ENCODE peak calls at places on chromosome 19, in five cellular contexts. F, N, U, M and Y are unnamed samples.

GRCh38 chr19:38990949-38991697 is 15.6 kb upstream of the FBXO17 start:
- DNase-seq in F (no peak), N (no peak), U (no peak), M (peak; percentile 78), Y (no peak)

GRCh38 chr19:5828661-5829566 is 10.6 kb downstream of the FUT6 start:
- DNase-seq in F (peak; percentile 41), M (no peak), U (peak; percentile 68), N (no peak), Y (no peak)

GRCh38 chr19:13629687-13630357 is 123.5 kb upstream of the CACNA1A start:
- DNase-seq in F (no peak), U (no peak), N (no peak), M (peak; percentile 33), Y (no peak)

GRCh38 chr19:50910722-50911121 is 473 bp downstream of the KLK4 start:
- DNase-seq in F (no peak), U (no peak), N (no peak), M (no peak), Y (no peak)

GRCh38 chr19:17255150-17255621 is 9.4 kb downstream of the USHBP1 start:
- DNase-seq in F (no peak), M (no peak), U (no peak), N (no peak), Y (no peak)

GRCh38 chr19:37966211-37967072 is 59.4 kb downstream of the SIPA1L3 start:
- DNase-seq in N (no peak), U (no peak), M (no peak), F (no peak), Y (no peak)

GRCh38 chr19:51016798-51017683 is 2.5 kb downstream of the KLK10 start:
- DNase-seq in N (no peak), U (no peak), M (no peak), F (peak; percentile 69), Y (peak; percentile 67)

GRCh38 chr19:8017808-8018207 is 12.4 kb upstream of the ELAVL1 start:
- DNase-seq in N (no peak), M (no peak), U (no peak), F (peak; percentile 34), Y (no peak)

GRCh38 chr19:10450853-10451609 is 30.7 kb downstream of the PDE4A start:
- DNase-seq in F (no peak), N (no peak), M (no peak), U (no peak), Y (no peak)

GRCh38 chr19:50794778-50795664 is 4.8 kb downstream of the ACP4 start:
- DNase-seq in M (no peak), U (no peak), F (peak; percentile 49), N (no peak), Y (no peak)

GRCh38 chr19:57056972-57057371 is 62.8 kb upstream of the USP29 start:
- DNase-seq in F (no peak), N (no peak), M (no peak), U (peak; percentile 83), Y (no peak)

GRCh38 chr19:19403373-19403901 is 2.0 kb upstream of the GATAD2A start:
- DNase-seq in F (no peak), M (peak; percentile 14), N (no peak), U (no peak), Y (no peak)

GRCh38 chr19:16649734-16650133 is 10.2 kb downstream of the SMIM7 start:
- DNase-seq in N (no peak), M (no peak), F (no peak), U (no peak), Y (no peak)

GRCh38 chr19:42090687-42091086 is 14.7 kb downstream of the ZNF574 start:
- DNase-seq in U (no peak), F (no peak), N (no peak), M (no peak), Y (no peak)

GRCh38 chr19:8085606-8086464 is 33.3 kb downstream of the CCL25 start:
- DNase-seq in F (no peak), M (no peak), U (no peak), N (no peak), Y (no peak)

GRCh38 chr19:6616011-6616410 is 25.1 kb upstream of the CD70 start:
- DNase-seq in F (peak; percentile 32), N (no peak), U (no peak), M (peak; percentile 42), Y (no peak)

GRCh38 chr19:46133101-46133627 is 8.7 kb upstream of the IGFL3 start:
- DNase-seq in M (peak; percentile 93), U (no peak), F (no peak), N (no peak), Y (no peak)

GRCh38 chr19:40542197-40542859 is 34.3 kb upstream of the SHKBP1 start:
- DNase-seq in N (no peak), F (no peak), M (no peak), U (peak; percentile 90), Y (peak; percentile 76)

GRCh38 chr19:38737297-38737865 is 6.9 kb downstream of the CAPN12 start:
- DNase-seq in U (no peak), F (no peak), N (no peak), M (no peak), Y (no peak)

GRCh38 chr19:2494084-2494446 is 18.1 kb downstream of the GADD45B start:
- DNase-seq in N (no peak), U (peak; percentile 34), F (no peak), M (peak; percentile 63), Y (peak; percentile 77)

GRCh38 chr19:6801397-6802086 is 29.0 kb downstream of the VAV1 start:
- DNase-seq in M (no peak), F (peak; percentile 85), U (peak; percentile 78), N (peak; percentile 62), Y (peak; percentile 75)

GRCh38 chr19:53780506-53780905 is 43.6 kb downstream of the NLRP12 start:
- DNase-seq in M (no peak), F (no peak), N (no peak), U (no peak), Y (no peak)

GRCh38 chr19:23698711-23699520 is 11.9 kb upstream of the ZNF675 start:
- DNase-seq in N (no peak), M (no peak), F (no peak), U (no peak), Y (no peak)

GRCh38 chr19:45322311-45322710 is 364 bp downstream of the CKM start:
- DNase-seq in F (no peak), N (no peak), M (no peak), U (peak; percentile 42), Y (no peak)

GRCh38 chr19:50203281-50204080 is at the start of gene MYH14:
- DNase-seq in N (no peak), U (peak; percentile 93), M (no peak), F (peak; percentile 4), Y (peak; percentile 93)

GRCh38 chr19:48991823-48992570 is 1.1 kb downstream of the GYS1 start:
- DNase-seq in M (peak; percentile 68), N (no peak), F (no peak), U (peak; percentile 61), Y (peak; percentile 89)

GRCh38 chr19:10858204-10858828 is 10.1 kb downstream of the C19orf38 start:
- DNase-seq in M (no peak), N (no peak), U (no peak), F (peak; percentile 31), Y (no peak)

GRCh38 chr19:2775556-2776430 is 7.3 kb downstream of the SGTA start:
- DNase-seq in N (peak; percentile 49), U (peak; percentile 81), M (peak; percentile 71), F (peak; percentile 76), Y (peak; percentile 82)

GRCh38 chr19:43664008-43664407 is 6.0 kb downstream of the PLAUR start:
- DNase-seq in U (no peak), F (no peak), N (no peak), M (no peak), Y (no peak)

GRCh38 chr19:41575998-41576397 is at the start of gene CEACAM21:
- DNase-seq in M (no peak), F (peak; percentile 67), N (no peak), U (peak; percentile 64), Y (peak; percentile 40)

GRCh38 chr19:50003810-50004419 is 21.3 kb downstream of the VRK3 start:
- DNase-seq in U (no peak), M (peak; percentile 94), N (no peak), F (peak; percentile 29), Y (peak; percentile 46)

GRCh38 chr19:5850743-5851293 is 431 bp downstream of the FUT3 start:
- DNase-seq in M (no peak), U (peak; percentile 41), F (no peak), N (no peak), Y (no peak)

GRCh38 chr19:2732883-2733282 is 6.9 kb downstream of the SLC39A3 start:
- DNase-seq in M (no peak), N (no peak), U (peak; percentile 23), F (no peak), Y (no peak)

GRCh38 chr19:17952041-17952976 is 14.6 kb upstream of the KCNN1 start:
- DNase-seq in N (no peak), M (no peak), U (no peak), F (no peak), Y (no peak)

GRCh38 chr19:31214086-31214485 is 135.2 kb downstream of the TSHZ3 start:
- DNase-seq in N (peak; percentile 64), U (peak; percentile 47), F (peak; percentile 83), M (peak; percentile 97), Y (peak; percentile 73)